ENCODE peak calls at places on chromosome 7, in ten cellular contexts. Q, A, Z, Y, W, M, T, N, I and U are unnamed samples. For H3K4me1, the result is how much of the 10 kb centered on the place peaks cover.

GRCh38 chr7:127809285-127809702 is 157.3 kb downstream of the SND1 start:
- DNase-seq in Q (peak), W (no peak), Z (no peak), T (no peak), A (no peak), Y (no peak), N (no peak), I (no peak), M (peak), U (peak)

GRCh38 chr7:81501220-81501619 is 268.6 kb downstream of the HGF start:
- DNase-seq in Z (no peak), M (no peak), Q (peak), Y (no peak), I (no peak), T (no peak), W (peak), A (no peak), N (no peak), U (peak)

GRCh38 chr7:78020874-78021249 is 222.3 kb downstream of the PHTF2 start:
- DNase-seq in I (no peak), Q (no peak), N (no peak), W (no peak), A (no peak), T (no peak), Y (no peak), M (no peak), Z (no peak), U (peak)

GRCh38 chr7:35695628-35695888 is 623 bp upstream of the HERPUD2 start:
- DNase-seq in W (no peak), I (no peak), Z (no peak), T (no peak), Y (no peak), M (no peak), N (no peak), A (no peak), Q (no peak), U (no peak)

GRCh38 chr7:39659356-39660013 is 36.1 kb downstream of the RALA start:
- DNase-seq in Z (no peak), T (no peak), N (no peak), M (no peak), A (no peak), Y (no peak), W (no peak), Q (no peak), I (no peak), U (no peak)

GRCh38 chr7:74483402-74484336 is 30.0 kb downstream of the GTF2IRD1 start:
- DNase-seq in Q (peak), Y (no peak), W (peak), Z (no peak), N (peak), M (no peak), T (no peak), I (no peak), A (no peak), U (no peak)

GRCh38 chr7:11082552-11083213 is 109.0 kb downstream of the PHF14 start:
- DNase-seq in Q (peak), A (no peak), W (peak), T (no peak), I (no peak), Y (no peak), N (no peak), M (peak), Z (no peak), U (no peak)

GRCh38 chr7:65233409-65234034 is 140.1 kb upstream of the ZNF92 start:
- DNase-seq in Z (no peak), Q (no peak), Y (no peak), T (no peak), I (no peak), W (no peak), A (no peak), M (no peak), N (no peak), U (no peak)

GRCh38 chr7:55533729-55534080 is 38.6 kb downstream of the VOPP1 start:
- DNase-seq in A (no peak), Z (no peak), N (no peak), I (no peak), M (no peak), W (no peak), T (no peak), Y (no peak), Q (no peak), U (no peak)

GRCh38 chr7:67696878-67697277 is 700.2 kb downstream of the TYW1 start:
- DNase-seq in Z (no peak), A (no peak), T (no peak), N (no peak), Y (peak), W (no peak), Q (no peak), I (no peak), M (no peak), U (no peak)

GRCh38 chr7:96418600-96418999 is 96.7 kb upstream of the SLC25A13 start:
- DNase-seq in Y (no peak), Z (no peak), W (no peak), M (no peak), Q (no peak), T (no peak), I (no peak), A (no peak), N (no peak), U (peak)

GRCh38 chr7:56033671-56034432 is 17.4 kb downstream of the PSPH start:
- DNase-seq in I (peak), W (peak), Q (peak), T (peak), Y (peak), M (peak), N (no peak), Z (peak), A (peak), U (peak)

GRCh38 chr7:51644216-51644615 is 327.6 kb upstream of the COBL start:
- DNase-seq in Z (no peak), I (no peak), W (no peak), N (no peak), Q (no peak), Y (no peak), A (no peak), M (no peak), T (no peak), U (no peak)

GRCh38 chr7:28956608-28957063 is 1.5 kb downstream of the TRIL start:
- DNase-seq in W (peak), I (no peak), M (peak), Q (peak), Y (peak), N (peak), Z (peak), A (peak), T (peak), U (peak)

GRCh38 chr7:28957064-28957821 is 887 bp downstream of the TRIL start:
- DNase-seq in Y (no peak), W (peak), A (peak), I (no peak), N (no peak), T (peak), Z (peak), M (peak), Q (peak), U (peak)

GRCh38 chr7:28958235-28958945 is at the start of gene TRIL:
- DNase-seq in I (no peak), W (peak), T (peak), M (peak), N (peak), Q (peak), A (peak), Y (no peak), Z (peak), U (peak)

GRCh38 chr7:28958946-28959417 is 852 bp upstream of the TRIL start:
- DNase-seq in M (no peak), N (no peak), I (no peak), A (no peak), Z (no peak), W (no peak), T (no peak), Y (no peak), Q (no peak), U (no peak)

DNA sequence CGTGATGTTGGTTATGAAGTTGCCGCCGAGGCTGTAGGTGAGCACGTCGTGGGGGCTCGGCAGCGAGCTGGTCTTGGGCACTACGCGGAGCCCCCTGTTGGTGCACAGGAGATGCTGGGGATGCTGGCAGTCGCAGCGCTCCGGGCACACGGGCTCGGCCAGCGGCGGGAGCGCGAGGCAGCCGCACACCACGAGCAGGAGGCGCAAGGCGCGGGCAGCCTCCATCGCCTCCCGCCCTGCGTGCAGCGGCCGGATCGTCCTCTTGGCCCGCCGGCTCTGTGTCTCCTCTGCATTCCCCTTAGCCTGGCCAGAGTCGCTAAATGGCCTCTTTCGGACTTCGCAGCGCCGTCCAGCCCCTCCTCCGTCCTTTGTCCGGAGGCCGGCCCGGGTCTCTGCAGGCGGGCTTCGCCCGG is 302 bp downstream of the TRIL start:
- DNase-seq in I (no peak), Z (no peak), M (peak), A (no peak), N (no peak), W (peak), Y (no peak), T (no peak), Q (no peak), U (peak)
- H3K4me1 ChIP-seq in I (under half), Z (under half), M (under half), A (under half), N (under half), W (under half), Y (under half), T (half or more), Q (under half), U (under half)

GRCh38 chr7:92830047-92830446 is 6.3 kb downstream of the CDK6 start:
- DNase-seq in T (no peak), Q (no peak), W (no peak), Y (no peak), M (no peak), N (no peak), A (no peak), Z (no peak), I (no peak), U (no peak)

GRCh38 chr7:92833024-92833765 is 3.2 kb downstream of the CDK6 start:
- DNase-seq in Z (peak), W (peak), M (peak), A (peak), T (peak), Q (peak), Y (peak), N (peak), I (peak), U (peak)

GRCh38 chr7:92831716-92832622 is 4.4 kb downstream of the CDK6 start:
- DNase-seq in M (no peak), Z (no peak), T (no peak), A (no peak), N (no peak), I (no peak), Q (peak), W (peak), Y (no peak), U (no peak)

GRCh38 chr7:92832623-92833023 is 3.8 kb downstream of the CDK6 start:
- DNase-seq in M (no peak), T (no peak), Q (no peak), A (no peak), Y (no peak), Z (no peak), N (no peak), W (no peak), I (no peak), U (no peak)

DNA sequence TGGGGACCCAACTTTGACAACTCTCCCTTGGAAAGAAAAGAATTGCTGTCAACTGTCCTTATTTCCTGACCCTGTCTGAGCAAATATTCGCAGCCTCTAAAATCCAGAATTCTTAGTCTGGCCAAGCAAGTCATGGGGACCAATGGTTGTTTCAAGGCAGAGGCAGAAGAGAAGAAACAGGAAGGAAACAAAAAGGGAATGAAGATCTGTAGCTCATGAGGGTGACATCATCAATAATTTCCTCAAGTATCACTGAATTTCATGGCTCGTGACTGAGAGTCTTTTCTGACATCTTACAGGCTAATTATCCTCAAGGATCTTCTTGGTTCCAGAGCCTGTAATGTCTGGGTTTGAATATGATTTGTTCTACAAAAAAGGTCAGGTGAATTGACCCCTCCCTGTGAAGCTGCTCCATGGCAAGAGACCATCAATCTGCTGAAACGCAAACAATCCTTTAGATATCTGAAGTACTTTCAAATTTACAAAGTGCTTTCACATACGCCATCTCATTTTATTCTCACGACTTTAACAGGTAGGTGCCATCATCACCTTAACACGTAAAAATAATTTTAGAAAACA is 5.8 kb downstream of the CDK6 start:
- DNase-seq in M (no peak), N (no peak), I (no peak), T (no peak), W (no peak), A (no peak), Y (no peak), Q (peak), Z (no peak), U (no peak)
- H3K4me1 ChIP-seq in M (under half), N (under half), I (under half), T (under half), W (under half), A (under half), Y (half or more), Q (under half), Z (under half), U (under half)

GRCh38 chr7:114606100-114606499 is 191.5 kb downstream of the FOXP2 start:
- DNase-seq in T (no peak), A (no peak), M (no peak), Y (no peak), Q (no peak), N (no peak), W (no peak), I (no peak), Z (no peak), U (no peak)
- H3K4me1 ChIP-seq in T (under half), A (under half), M (under half), Y (under half), Q (under half), N (under half), W (under half), I (under half), Z (under half), U (under half)

GRCh38 chr7:101859411-101860106 is 42.1 kb downstream of the CUX1 start:
- DNase-seq in I (no peak), N (no peak), Y (no peak), A (no peak), M (no peak), W (no peak), Q (peak), Z (no peak), T (no peak), U (no peak)

GRCh38 chr7:101862280-101863220 is 45.1 kb downstream of the CUX1 start:
- DNase-seq in Y (no peak), W (no peak), T (no peak), Z (no peak), M (peak), N (no peak), A (peak), I (no peak), Q (peak), U (no peak)

GRCh38 chr7:101858437-101859385 is 41.3 kb downstream of the CUX1 start:
- DNase-seq in T (no peak), A (no peak), M (no peak), W (peak), Y (no peak), Q (no peak), N (no peak), Z (no peak), I (no peak), U (no peak)

GRCh38 chr7:101861223-101861775 is 43.9 kb downstream of the CUX1 start:
- DNase-seq in M (no peak), T (no peak), Z (no peak), I (no peak), A (no peak), Q (no peak), N (no peak), Y (no peak), W (no peak), U (no peak)

DNA sequence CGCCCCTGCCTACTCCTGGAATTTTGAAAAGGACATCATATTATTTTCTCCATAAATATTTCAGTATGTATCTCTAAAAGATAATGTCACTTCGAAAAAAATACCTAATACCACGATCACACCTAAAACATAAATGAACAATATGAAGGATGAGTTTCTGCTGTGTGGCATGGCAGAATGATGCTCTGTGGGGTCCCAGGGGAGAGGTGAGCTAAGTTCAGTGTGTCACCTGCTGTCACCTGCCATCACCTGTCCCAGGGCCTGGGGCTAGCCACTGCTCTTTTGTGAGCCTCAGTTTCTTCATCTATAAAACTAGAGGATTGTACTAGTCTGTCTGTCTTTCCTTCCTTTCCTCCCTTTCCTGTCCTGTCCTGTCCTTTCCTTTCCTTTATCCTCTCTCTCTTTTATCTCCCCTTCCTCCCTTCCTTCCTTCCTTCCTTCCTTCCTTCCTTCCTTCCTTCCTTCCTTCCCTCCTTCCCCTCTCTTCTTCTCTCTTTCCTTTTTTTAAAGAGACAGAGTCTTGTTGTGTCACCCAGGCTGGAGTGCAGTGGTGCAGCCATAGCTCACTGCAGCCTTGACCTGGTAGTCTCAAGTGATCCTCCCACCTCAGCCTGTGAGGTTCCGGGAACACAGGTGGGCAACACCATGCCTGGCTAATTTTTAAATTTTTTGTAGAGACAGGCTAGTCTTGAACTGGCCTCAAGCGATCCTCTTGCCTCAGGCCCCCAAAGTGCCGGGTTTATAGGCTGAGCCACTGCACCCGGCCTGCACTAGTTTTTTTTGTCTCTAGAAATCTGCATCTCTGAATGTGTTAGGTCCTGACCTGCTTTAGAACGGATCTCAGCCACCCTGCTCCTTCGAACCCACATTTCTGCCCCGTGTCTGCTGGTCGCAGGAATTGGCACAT is 43.1 kb downstream of the CUX1 start:
- DNase-seq in W (no peak), N (no peak), A (no peak), Q (no peak), I (no peak), M (no peak), Z (no peak), T (no peak), Y (no peak), U (no peak)
- H3K4me1 ChIP-seq in W (under half), N (under half), A (half or more), Q (under half), I (under half), M (under half), Z (under half), T (half or more), Y (half or more), U (half or more)

GRCh38 chr7:117489435-117489834 is 9.6 kb downstream of the CFTR start:
- DNase-seq in A (no peak), I (no peak), N (no peak), Q (no peak), Z (no peak), W (no peak), M (no peak), T (no peak), Y (no peak), U (no peak)
- H3K4me1 ChIP-seq in A (under half), I (under half), N (under half), Q (under half), Z (under half), W (under half), M (under half), T (under half), Y (under half), U (under half)

GRCh38 chr7:100211342-100211780 is 8.4 kb upstream of the PVRIG start:
- DNase-seq in W (no peak), Q (no peak), N (no peak), A (no peak), Y (no peak), M (no peak), T (no peak), I (peak), Z (no peak), U (no peak)

GRCh38 chr7:100215895-100216294 is 3.9 kb upstream of the PVRIG start:
- DNase-seq in Z (no peak), W (no peak), T (no peak), N (no peak), Y (no peak), I (no peak), Q (peak), A (peak), M (no peak), U (no peak)

GRCh38 chr7:100212631-100213286 is 7.0 kb upstream of the PVRIG start:
- DNase-seq in N (no peak), M (no peak), Q (no peak), I (no peak), Z (no peak), A (no peak), T (no peak), W (no peak), Y (no peak), U (no peak)

GRCh38 chr7:100210803-100211202 is 8.9 kb upstream of the PVRIG start:
- DNase-seq in Y (no peak), M (no peak), Q (no peak), Z (no peak), A (no peak), W (no peak), T (no peak), I (no peak), N (no peak), U (no peak)

DNA sequence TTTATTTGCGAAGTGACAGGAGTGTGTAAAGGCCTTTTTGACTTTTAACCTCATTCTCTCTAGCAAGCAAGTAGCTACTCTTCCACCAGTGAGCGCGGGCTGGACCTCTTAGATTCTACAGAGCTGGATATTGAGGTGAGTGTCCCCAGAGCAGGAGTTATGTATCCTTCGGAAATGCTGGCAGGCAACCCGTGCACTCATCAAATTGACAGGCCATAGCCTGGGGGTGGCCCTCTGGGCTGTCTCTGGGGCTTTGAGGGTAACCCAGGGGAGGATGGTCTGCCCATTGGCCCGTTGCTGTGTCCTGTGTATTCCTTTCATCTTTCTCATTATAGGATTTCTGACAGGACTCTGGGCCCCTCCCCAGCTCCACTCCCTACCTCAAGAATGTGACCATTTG is 6.1 kb upstream of the PVRIG start:
- DNase-seq in I (no peak), Z (no peak), Q (no peak), N (no peak), Y (no peak), T (no peak), W (no peak), M (no peak), A (no peak), U (no peak)
- H3K4me1 ChIP-seq in I (half or more), Z (under half), Q (under half), N (under half), Y (under half), T (under half), W (under half), M (under half), A (under half), U (under half)

GRCh38 chr7:26965724-26966123 is 101.3 kb upstream of the SKAP2 start:
- DNase-seq in N (no peak), Z (no peak), T (no peak), I (no peak), Y (no peak), W (peak), M (no peak), A (no peak), Q (no peak), U (no peak)
- H3K4me1 ChIP-seq in N (under half), Z (under half), T (under half), I (under half), Y (under half), W (under half), M (under half), A (under half), Q (under half), U (under half)

GRCh38 chr7:33986951-33987948 is 81.9 kb downstream of the BMPER start:
- DNase-seq in A (no peak), M (no peak), N (no peak), W (peak), T (no peak), Q (peak), Y (peak), Z (no peak), I (no peak), U (peak)
- H3K4me1 ChIP-seq in A (under half), M (under half), N (under half), W (under half), T (under half), Q (under half), Y (under half), Z (under half), I (under half), U (under half)